ENCODE peak calls at places on chromosomes 13 and 19, in six cellular contexts. U is K562, Q is GM12892, J is GM12878, E is H1, K is HepG2. D is an unnamed sample.

GRCh38 chr19:34253711-34254551 is 423 bp upstream of the GARRE1 start:
- DNase-seq in U (no peak), Q (peak; percentile 83), J (no peak), E (peak; percentile 50), K (peak; percentile 66), D (peak; percentile 85)

GRCh38 chr13:19150712-19151228 is 30.9 kb downstream of the TUBA3C start:
- DNase-seq in U (no peak), Q (no peak), J (no peak), E (no peak), K (no peak), D (no peak)

GRCh38 chr13:20828540-20829364 is 55.0 kb upstream of the EEF1AKMT1 start:
- DNase-seq in U (no peak), Q (no peak), J (peak; percentile 26), E (no peak), K (peak; percentile 38), D (no peak)

GRCh38 chr19:17881701-17882100 is 10.0 kb downstream of the SLC5A5 start:
- DNase-seq in U (no peak), Q (no peak), J (no peak), E (no peak), K (no peak), D (no peak)

GRCh38 chr13:44299142-44299541 is 74.5 kb upstream of the SERP2 start:
- DNase-seq in U (no peak), Q (no peak), J (no peak), E (no peak), K (no peak), D (no peak)

GRCh38 chr13:108985166-108985565 is 355.8 kb downstream of the MYO16 start:
- DNase-seq in U (no peak), Q (no peak), J (no peak), E (no peak), K (no peak), D (no peak)

GRCh38 chr19:37007587-37008220 is 70.5 kb upstream of the ZNF420 start:
- DNase-seq in U (peak; percentile 52), Q (no peak), J (no peak), E (peak; percentile 1), K (no peak), D (no peak)

GRCh38 chr13:47798906-47799305 is 202.2 kb downstream of the SUCLA2 start:
- DNase-seq in U (no peak), Q (no peak), J (no peak), E (no peak), K (peak; percentile 8), D (no peak)

GRCh38 chr19:32201661-32202060 is 143.7 kb upstream of the ZNF507 start:
- DNase-seq in U (no peak), Q (no peak), J (no peak), E (no peak), K (no peak), D (no peak)

GRCh38 chr13:75226092-75226491 is 255.9 kb downstream of the TBC1D4 start:
- DNase-seq in U (peak; percentile 9), Q (no peak), J (no peak), E (peak; percentile 9), K (no peak), D (no peak)

GRCh38 chr13:79742923-79743322 is 262.0 kb downstream of the NDFIP2 start:
- DNase-seq in U (no peak), Q (no peak), J (no peak), E (no peak), K (no peak), D (no peak)

GRCh38 chr19:17339088-17339741 is 1.9 kb downstream of the GTPBP3 start:
- DNase-seq in U (peak; percentile 69), Q (no peak), J (no peak), E (no peak), K (no peak), D (no peak)

GRCh38 chr13:42272115-42272756 is at the start of gene AKAP11:
- DNase-seq in U (no peak), Q (peak; percentile 17), J (no peak), E (no peak), K (peak; percentile 15), D (no peak)

GRCh38 chr19:4871711-4872110 is 4.2 kb upstream of the PLIN3 start:
- DNase-seq in U (no peak), Q (no peak), J (no peak), E (no peak), K (no peak), D (no peak)

GRCh38 chr19:4868286-4868834 is 893 bp upstream of the PLIN3 start:
- DNase-seq in U (no peak), Q (no peak), J (no peak), E (no peak), K (no peak), D (no peak)

GRCh38 chr19:4870025-4870700 is 2.7 kb upstream of the PLIN3 start:
- DNase-seq in U (peak; percentile 74), Q (no peak), J (no peak), E (peak; percentile 49), K (peak; percentile 98), D (no peak)

GRCh38 chr19:4866595-4867424 is 657 bp downstream of the PLIN3 start:
- DNase-seq in U (peak; percentile 74), Q (peak; percentile 41), J (no peak), E (no peak), K (peak; percentile 34), D (no peak)

GRCh38 chr19:4867534-4868285 is at the start of gene PLIN3:
- DNase-seq in U (peak; percentile 100), Q (peak; percentile 98), J (peak; percentile 65), E (peak; percentile 81), K (peak; percentile 89), D (peak; percentile 95)
- TF ChIP-seq POLR2A in U (peak; percentile 67), Q (no peak), J (peak; percentile 74), E (no peak), K (peak; percentile 63), D (peak; percentile 49)

DNA sequence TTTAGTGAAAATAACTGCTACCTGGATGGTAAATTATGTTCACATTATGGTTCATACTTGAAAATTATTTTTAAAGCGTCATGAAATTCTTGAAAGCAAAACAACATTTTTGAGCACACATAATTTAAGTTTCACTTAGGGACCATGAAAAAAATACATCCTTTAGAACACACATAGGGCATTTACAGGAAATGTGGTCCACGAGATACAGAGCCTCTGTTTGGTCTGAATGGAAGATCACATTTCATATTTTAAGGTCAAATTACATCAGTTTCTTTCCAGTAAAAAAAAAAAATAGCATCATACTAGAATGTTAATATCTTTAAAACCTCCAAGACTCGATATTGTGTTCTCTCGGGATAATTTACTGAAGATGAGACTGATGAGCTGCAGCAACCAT is 720.8 kb downstream of the DIAPH3 start:
- DNase-seq in U (no peak), Q (no peak), J (no peak), E (no peak), K (no peak), D (no peak)
- TF ChIP-seq TAF1 in U (no peak), Q (no peak), J (no peak), E (no peak), K (no peak), D (no peak)

GRCh38 chr13:111548301-111548700 is 227.9 kb downstream of the TEX29 start:
- DNase-seq in U (no peak), Q (no peak), J (no peak), E (no peak), K (no peak), D (no peak)
- TF ChIP-seq POLR2A in U (no peak), Q (no peak), J (no peak), E (no peak), K (no peak), D (no peak)

DNA sequence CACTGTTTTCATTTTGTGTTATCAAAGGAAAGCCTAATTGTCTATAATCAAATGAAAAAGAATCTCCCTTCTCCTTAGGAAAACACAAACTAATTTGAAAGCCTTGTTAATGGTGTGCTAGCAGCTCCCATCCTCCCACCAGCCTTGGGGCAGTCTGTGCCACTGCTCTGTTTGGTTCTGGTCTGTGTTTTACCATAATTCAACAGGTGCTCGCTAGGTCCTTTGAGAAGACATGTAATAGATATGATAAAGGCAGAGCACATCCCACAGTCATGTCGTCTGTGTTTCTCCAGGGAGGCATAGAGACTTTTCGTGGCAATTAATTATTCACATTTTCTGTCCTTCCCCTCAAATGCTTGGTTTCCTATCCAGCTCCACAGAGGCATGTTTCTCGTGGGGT is 23.8 kb downstream of the FAM124A start:
- DNase-seq in U (no peak), Q (no peak), J (no peak), E (no peak), K (no peak), D (no peak)
- TF ChIP-seq TAF1 in U (no peak), Q (no peak), J (no peak), E (no peak), K (no peak), D (no peak)

GRCh38 chr19:11435057-11435832 is at the start of the genes ODAD3 and PRKCSH:
- DNase-seq in U (peak; percentile 99), Q (peak; percentile 96), J (peak; percentile 99), E (peak; percentile 99), K (peak; percentile 99), D (peak; percentile 96)
- TF ChIP-seq POLR2A in U (peak; percentile 83), Q (peak; percentile 81), J (peak; percentile 86), E (no peak), K (peak; percentile 88), D (peak; percentile 88)

DNA sequence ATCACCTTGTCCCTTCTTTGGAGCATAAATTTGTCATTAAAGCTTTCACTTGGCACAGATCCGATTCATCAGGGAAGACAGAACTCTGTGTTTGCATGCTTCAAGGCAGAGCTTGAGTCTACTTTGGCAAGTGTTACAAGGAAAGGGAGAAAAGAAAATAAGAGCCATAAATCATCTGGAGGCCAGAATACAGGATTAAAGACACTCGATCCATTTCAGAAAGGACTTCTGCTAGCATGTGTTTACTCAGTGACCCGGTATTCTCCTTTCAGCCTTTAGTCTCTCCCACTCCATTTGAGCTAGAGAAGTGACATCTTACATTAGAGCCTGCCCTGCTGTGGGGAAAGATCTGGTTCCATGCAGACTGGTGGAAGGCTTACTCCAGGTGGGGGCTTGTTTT is 306.4 kb downstream of the KLF5 start:
- DNase-seq in U (no peak), Q (no peak), J (no peak), E (no peak), K (no peak), D (no peak)
- TF ChIP-seq TAF1 in U (no peak), Q (no peak), J (no peak), E (no peak), K (no peak), D (no peak)

GRCh38 chr19:3178973-3179738 is 587 bp downstream of the S1PR4 start:
- DNase-seq in U (no peak), Q (no peak), J (no peak), E (no peak), K (no peak), D (no peak)
- TF ChIP-seq POLR2A in U (no peak), Q (no peak), J (peak; percentile 41), E (no peak), K (no peak), D (no peak)

DNA sequence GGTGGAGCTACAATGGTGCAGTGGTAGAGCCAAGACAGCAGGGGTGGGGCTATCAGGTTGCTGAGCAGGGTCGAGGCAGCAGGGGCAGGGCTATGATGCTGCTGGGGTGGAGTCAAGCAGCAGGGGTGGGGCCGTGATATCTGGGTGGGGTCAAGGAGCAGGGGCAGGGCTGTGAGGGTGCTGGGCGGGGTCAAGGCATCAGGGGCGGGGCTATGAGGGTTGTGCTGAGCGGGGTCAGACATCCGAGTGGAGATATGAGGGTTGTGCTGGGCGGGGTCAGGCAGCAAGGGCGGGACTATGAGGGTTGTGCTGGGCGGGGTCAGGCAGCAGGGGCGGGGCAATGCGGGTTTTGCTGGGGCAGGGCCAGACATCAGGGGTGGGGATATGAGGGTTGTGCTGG is 14.7 kb downstream of the HCN2 start:
- DNase-seq in U (peak; percentile 76), Q (peak; percentile 57), J (no peak), E (no peak), K (no peak), D (peak; percentile 66)
- TF ChIP-seq TAF1 in U (no peak), Q (no peak), J (no peak), E (no peak), K (no peak), D (no peak)